ENCODE peak calls at places on chromosomes 11 and 22, in four cellular contexts. One of them, this sample, is unnamed.

GRCh38 chr11:2587132-2587930 is 112.5 kb downstream of the KCNQ1OT1 start:
- DNase-seq in stomach: peak
- DNase-seq in EL: no peak
- DNase-seq in lung: peak
- DNase-seq in this sample: no peak

GRCh38 chr11:133945087-133945974 is 11.4 kb downstream of the IGSF9B start:
- DNase-seq in stomach: no peak
- DNase-seq in EL: peak
- DNase-seq in lung: no peak
- DNase-seq in this sample: no peak

GRCh38 chr11:102279641-102280170 is 37.6 kb upstream of the BIRC3 start:
- DNase-seq in stomach: no peak
- DNase-seq in EL: peak
- DNase-seq in lung: no peak
- DNase-seq in this sample: no peak

GRCh38 chr11:68033708-68034045 is 3.2 kb downstream of the NDUFS8 start:
- DNase-seq in stomach: peak
- DNase-seq in EL: no peak
- DNase-seq in lung: no peak
- DNase-seq in this sample: no peak

GRCh38 chr22:19823191-19823590 is 31.5 kb downstream of the GNB1L start:
- DNase-seq in stomach: peak
- DNase-seq in EL: no peak
- DNase-seq in lung: no peak
- DNase-seq in this sample: no peak

GRCh38 chr11:97963528-97964331 is 1057.0 kb upstream of the CNTN5 start:
- DNase-seq in stomach: no peak
- DNase-seq in EL: peak
- DNase-seq in lung: no peak
- DNase-seq in this sample: no peak

GRCh38 chr11:120229451-120230424 is 10.2 kb upstream of the POU2F3 start:
- DNase-seq in stomach: no peak
- DNase-seq in EL: no peak
- DNase-seq in lung: no peak
- DNase-seq in this sample: peak

GRCh38 chr11:88338223-88338661 is 706 bp upstream of the CTSC start:
- DNase-seq in stomach: peak
- DNase-seq in EL: peak
- DNase-seq in lung: peak
- DNase-seq in this sample: peak

GRCh38 chr11:95363189-95363588 is 132.2 kb upstream of the SESN3 start:
- DNase-seq in stomach: no peak
- DNase-seq in EL: no peak
- DNase-seq in lung: no peak
- DNase-seq in this sample: no peak

GRCh38 chr11:130827697-130828377 is 88.4 kb downstream of the SNX19 start:
- DNase-seq in stomach: peak
- DNase-seq in EL: peak
- DNase-seq in lung: peak
- DNase-seq in this sample: no peak

GRCh38 chr11:61764606-61765260 is 12.3 kb downstream of the MYRF start:
- DNase-seq in stomach: peak
- DNase-seq in EL: no peak
- DNase-seq in lung: no peak
- DNase-seq in this sample: no peak